ENCODE peak calls at places on chromosomes 13 and 19, in ten cellular contexts. One of them, this sample, is unnamed.

GRCh38 chr13:48281556-48281955 is 22.0 kb upstream of the RB1 start:
- DNase-seq in stimulated activated CD8-positive, alpha-beta memory T cell treated with anti-CD3 and anti-CD28 coated beads, Interleukin-7, amount 100 ng/mL, for 1 hour: no peak
- DNase-seq in fibroblast of the conjunctiva: no peak
- DNase-seq in GM12891: no peak
- DNase-seq in HEK293T: no peak
- DNase-seq in activated CD4-positive, alpha-beta T cell treated with anti-CD3 and anti-CD28 coated beads, Interleukin-2, amount 10 ng/mL, durations not matched to agents 24 days and 14 days: no peak
- DNase-seq in HFF-Myc: no peak
- DNase-seq in mucosa of descending colon: no peak
- DNase-seq in osteocyte: no peak
- DNase-seq in frontal cortex: no peak
- DNase-seq in this sample: no peak

GRCh38 chr19:46546194-46546896 is 50.7 kb upstream of the PNMA8B start:
- DNase-seq in GM12891: no peak
- DNase-seq in HFF-Myc: no peak
- DNase-seq in mucosa of descending colon: peak
- DNase-seq in frontal cortex: no peak
- DNase-seq in HEK293T: peak
- DNase-seq in fibroblast of the conjunctiva: no peak
- DNase-seq in osteocyte: peak
- DNase-seq in activated CD4-positive, alpha-beta T cell treated with anti-CD3 and anti-CD28 coated beads, Interleukin-2, amount 10 ng/mL, durations not matched to agents 24 days and 14 days: no peak
- DNase-seq in stimulated activated CD8-positive, alpha-beta memory T cell treated with anti-CD3 and anti-CD28 coated beads, Interleukin-7, amount 100 ng/mL, for 1 hour: no peak
- DNase-seq in this sample: no peak

GRCh38 chr13:49409008-49409407 is 34.9 kb downstream of the CAB39L start:
- DNase-seq in fibroblast of the conjunctiva: no peak
- DNase-seq in activated CD4-positive, alpha-beta T cell treated with anti-CD3 and anti-CD28 coated beads, Interleukin-2, amount 10 ng/mL, durations not matched to agents 24 days and 14 days: peak
- DNase-seq in stimulated activated CD8-positive, alpha-beta memory T cell treated with anti-CD3 and anti-CD28 coated beads, Interleukin-7, amount 100 ng/mL, for 1 hour: no peak
- DNase-seq in HFF-Myc: no peak
- DNase-seq in HEK293T: no peak
- DNase-seq in GM12891: no peak
- DNase-seq in mucosa of descending colon: no peak
- DNase-seq in frontal cortex: no peak
- DNase-seq in osteocyte: no peak
- DNase-seq in this sample: no peak

GRCh38 chr13:99363391-99363790 is 56.2 kb upstream of the GPR183 start:
- DNase-seq in osteocyte: no peak
- DNase-seq in HFF-Myc: no peak
- DNase-seq in mucosa of descending colon: no peak
- DNase-seq in activated CD4-positive, alpha-beta T cell treated with anti-CD3 and anti-CD28 coated beads, Interleukin-2, amount 10 ng/mL, durations not matched to agents 24 days and 14 days: no peak
- DNase-seq in stimulated activated CD8-positive, alpha-beta memory T cell treated with anti-CD3 and anti-CD28 coated beads, Interleukin-7, amount 100 ng/mL, for 1 hour: no peak
- DNase-seq in HEK293T: no peak
- DNase-seq in fibroblast of the conjunctiva: no peak
- DNase-seq in GM12891: no peak
- DNase-seq in frontal cortex: no peak
- DNase-seq in this sample: no peak

GRCh38 chr19:389246-389934 is 19.6 kb downstream of the C2CD4C start:
- DNase-seq in stimulated activated CD8-positive, alpha-beta memory T cell treated with anti-CD3 and anti-CD28 coated beads, Interleukin-7, amount 100 ng/mL, for 1 hour: no peak
- DNase-seq in HFF-Myc: no peak
- DNase-seq in osteocyte: no peak
- DNase-seq in mucosa of descending colon: no peak
- DNase-seq in fibroblast of the conjunctiva: no peak
- DNase-seq in GM12891: no peak
- DNase-seq in activated CD4-positive, alpha-beta T cell treated with anti-CD3 and anti-CD28 coated beads, Interleukin-2, amount 10 ng/mL, durations not matched to agents 24 days and 14 days: no peak
- DNase-seq in frontal cortex: no peak
- DNase-seq in HEK293T: no peak
- DNase-seq in this sample: no peak

GRCh38 chr13:111139874-111140561 is 24.9 kb downstream of the ARHGEF7 start:
- DNase-seq in fibroblast of the conjunctiva: no peak
- DNase-seq in osteocyte: no peak
- DNase-seq in HFF-Myc: no peak
- DNase-seq in mucosa of descending colon: peak
- DNase-seq in HEK293T: no peak
- DNase-seq in activated CD4-positive, alpha-beta T cell treated with anti-CD3 and anti-CD28 coated beads, Interleukin-2, amount 10 ng/mL, durations not matched to agents 24 days and 14 days: no peak
- DNase-seq in stimulated activated CD8-positive, alpha-beta memory T cell treated with anti-CD3 and anti-CD28 coated beads, Interleukin-7, amount 100 ng/mL, for 1 hour: no peak
- DNase-seq in frontal cortex: no peak
- DNase-seq in GM12891: no peak
- DNase-seq in this sample: no peak

GRCh38 chr13:106534844-106535551 is 464 bp downstream of the EFNB2 start:
- DNase-seq in HFF-Myc: no peak
- DNase-seq in GM12891: no peak
- DNase-seq in activated CD4-positive, alpha-beta T cell treated with anti-CD3 and anti-CD28 coated beads, Interleukin-2, amount 10 ng/mL, durations not matched to agents 24 days and 14 days: peak
- DNase-seq in stimulated activated CD8-positive, alpha-beta memory T cell treated with anti-CD3 and anti-CD28 coated beads, Interleukin-7, amount 100 ng/mL, for 1 hour: no peak
- DNase-seq in osteocyte: no peak
- DNase-seq in HEK293T: no peak
- DNase-seq in mucosa of descending colon: no peak
- DNase-seq in fibroblast of the conjunctiva: no peak
- DNase-seq in frontal cortex: peak
- DNase-seq in this sample: peak

GRCh38 chr19:45059258-45059965 is 16.9 kb downstream of the ZNF296 start:
- DNase-seq in HFF-Myc: peak
- DNase-seq in osteocyte: peak
- DNase-seq in mucosa of descending colon: peak
- DNase-seq in frontal cortex: peak
- DNase-seq in fibroblast of the conjunctiva: peak
- DNase-seq in GM12891: peak
- DNase-seq in stimulated activated CD8-positive, alpha-beta memory T cell treated with anti-CD3 and anti-CD28 coated beads, Interleukin-7, amount 100 ng/mL, for 1 hour: peak
- DNase-seq in activated CD4-positive, alpha-beta T cell treated with anti-CD3 and anti-CD28 coated beads, Interleukin-2, amount 10 ng/mL, durations not matched to agents 24 days and 14 days: peak
- DNase-seq in HEK293T: peak
- DNase-seq in this sample: peak

GRCh38 chr13:23159205-23159586 is 21.6 kb upstream of the SGCG start:
- DNase-seq in HFF-Myc: no peak
- DNase-seq in mucosa of descending colon: peak
- DNase-seq in stimulated activated CD8-positive, alpha-beta memory T cell treated with anti-CD3 and anti-CD28 coated beads, Interleukin-7, amount 100 ng/mL, for 1 hour: no peak
- DNase-seq in frontal cortex: no peak
- DNase-seq in HEK293T: peak
- DNase-seq in osteocyte: no peak
- DNase-seq in activated CD4-positive, alpha-beta T cell treated with anti-CD3 and anti-CD28 coated beads, Interleukin-2, amount 10 ng/mL, durations not matched to agents 24 days and 14 days: peak
- DNase-seq in GM12891: no peak
- DNase-seq in fibroblast of the conjunctiva: peak
- DNase-seq in this sample: peak

GRCh38 chr13:41848435-41849255 is 112.3 kb downstream of the VWA8 start:
- DNase-seq in HEK293T: no peak
- DNase-seq in fibroblast of the conjunctiva: peak
- DNase-seq in stimulated activated CD8-positive, alpha-beta memory T cell treated with anti-CD3 and anti-CD28 coated beads, Interleukin-7, amount 100 ng/mL, for 1 hour: no peak
- DNase-seq in mucosa of descending colon: no peak
- DNase-seq in frontal cortex: no peak
- DNase-seq in HFF-Myc: no peak
- DNase-seq in osteocyte: no peak
- DNase-seq in GM12891: no peak
- DNase-seq in activated CD4-positive, alpha-beta T cell treated with anti-CD3 and anti-CD28 coated beads, Interleukin-2, amount 10 ng/mL, durations not matched to agents 24 days and 14 days: no peak
- DNase-seq in this sample: no peak

GRCh38 chr19:8145969-8146368 is 3.4 kb downstream of the FBN3 start:
- DNase-seq in fibroblast of the conjunctiva: no peak
- DNase-seq in GM12891: no peak
- DNase-seq in osteocyte: no peak
- DNase-seq in HFF-Myc: no peak
- DNase-seq in stimulated activated CD8-positive, alpha-beta memory T cell treated with anti-CD3 and anti-CD28 coated beads, Interleukin-7, amount 100 ng/mL, for 1 hour: no peak
- DNase-seq in mucosa of descending colon: no peak
- DNase-seq in frontal cortex: no peak
- DNase-seq in activated CD4-positive, alpha-beta T cell treated with anti-CD3 and anti-CD28 coated beads, Interleukin-2, amount 10 ng/mL, durations not matched to agents 24 days and 14 days: no peak
- DNase-seq in HEK293T: no peak
- DNase-seq in this sample: no peak

GRCh38 chr19:17703823-17704463 is 15.3 kb upstream of the MAP1S start:
- DNase-seq in HEK293T: peak
- DNase-seq in stimulated activated CD8-positive, alpha-beta memory T cell treated with anti-CD3 and anti-CD28 coated beads, Interleukin-7, amount 100 ng/mL, for 1 hour: peak
- DNase-seq in fibroblast of the conjunctiva: no peak
- DNase-seq in activated CD4-positive, alpha-beta T cell treated with anti-CD3 and anti-CD28 coated beads, Interleukin-2, amount 10 ng/mL, durations not matched to agents 24 days and 14 days: peak
- DNase-seq in GM12891: no peak
- DNase-seq in HFF-Myc: no peak
- DNase-seq in osteocyte: no peak
- DNase-seq in mucosa of descending colon: peak
- DNase-seq in frontal cortex: peak
- DNase-seq in this sample: no peak

GRCh38 chr19:13095393-13095784 is 7.3 kb downstream of the LYL1 start:
- DNase-seq in GM12891: no peak
- DNase-seq in HEK293T: no peak
- DNase-seq in activated CD4-positive, alpha-beta T cell treated with anti-CD3 and anti-CD28 coated beads, Interleukin-2, amount 10 ng/mL, durations not matched to agents 24 days and 14 days: peak
- DNase-seq in fibroblast of the conjunctiva: no peak
- DNase-seq in stimulated activated CD8-positive, alpha-beta memory T cell treated with anti-CD3 and anti-CD28 coated beads, Interleukin-7, amount 100 ng/mL, for 1 hour: no peak
- DNase-seq in mucosa of descending colon: no peak
- DNase-seq in HFF-Myc: no peak
- DNase-seq in frontal cortex: no peak
- DNase-seq in osteocyte: no peak
- DNase-seq in this sample: no peak

GRCh38 chr19:53158119-53158656 is 665 bp downstream of the ZNF347 start:
- DNase-seq in stimulated activated CD8-positive, alpha-beta memory T cell treated with anti-CD3 and anti-CD28 coated beads, Interleukin-7, amount 100 ng/mL, for 1 hour: peak
- DNase-seq in GM12891: peak
- DNase-seq in frontal cortex: no peak
- DNase-seq in activated CD4-positive, alpha-beta T cell treated with anti-CD3 and anti-CD28 coated beads, Interleukin-2, amount 10 ng/mL, durations not matched to agents 24 days and 14 days: peak
- DNase-seq in HEK293T: no peak
- DNase-seq in osteocyte: no peak
- DNase-seq in fibroblast of the conjunctiva: no peak
- DNase-seq in mucosa of descending colon: peak
- DNase-seq in HFF-Myc: no peak
- DNase-seq in this sample: peak

GRCh38 chr13:113427562-113428468 is 25.5 kb downstream of the ADPRHL1 start:
- DNase-seq in mucosa of descending colon: no peak
- DNase-seq in activated CD4-positive, alpha-beta T cell treated with anti-CD3 and anti-CD28 coated beads, Interleukin-2, amount 10 ng/mL, durations not matched to agents 24 days and 14 days: no peak
- DNase-seq in GM12891: no peak
- DNase-seq in stimulated activated CD8-positive, alpha-beta memory T cell treated with anti-CD3 and anti-CD28 coated beads, Interleukin-7, amount 100 ng/mL, for 1 hour: no peak
- DNase-seq in osteocyte: no peak
- DNase-seq in frontal cortex: no peak
- DNase-seq in HFF-Myc: no peak
- DNase-seq in HEK293T: no peak
- DNase-seq in fibroblast of the conjunctiva: peak
- DNase-seq in this sample: no peak

GRCh38 chr19:3112375-3113099 is 18.4 kb downstream of the GNA11 start:
- DNase-seq in GM12891: no peak
- DNase-seq in stimulated activated CD8-positive, alpha-beta memory T cell treated with anti-CD3 and anti-CD28 coated beads, Interleukin-7, amount 100 ng/mL, for 1 hour: no peak
- DNase-seq in mucosa of descending colon: no peak
- DNase-seq in osteocyte: no peak
- DNase-seq in HFF-Myc: no peak
- DNase-seq in fibroblast of the conjunctiva: no peak
- DNase-seq in HEK293T: no peak
- DNase-seq in activated CD4-positive, alpha-beta T cell treated with anti-CD3 and anti-CD28 coated beads, Interleukin-2, amount 10 ng/mL, durations not matched to agents 24 days and 14 days: no peak
- DNase-seq in frontal cortex: no peak
- DNase-seq in this sample: no peak

GRCh38 chr19:27859689-27860088 is 1353.3 kb downstream of the UQCRFS1 start:
- DNase-seq in frontal cortex: no peak
- DNase-seq in mucosa of descending colon: no peak
- DNase-seq in stimulated activated CD8-positive, alpha-beta memory T cell treated with anti-CD3 and anti-CD28 coated beads, Interleukin-7, amount 100 ng/mL, for 1 hour: no peak
- DNase-seq in activated CD4-positive, alpha-beta T cell treated with anti-CD3 and anti-CD28 coated beads, Interleukin-2, amount 10 ng/mL, durations not matched to agents 24 days and 14 days: no peak
- DNase-seq in osteocyte: no peak
- DNase-seq in GM12891: no peak
- DNase-seq in HEK293T: no peak
- DNase-seq in fibroblast of the conjunctiva: no peak
- DNase-seq in HFF-Myc: no peak
- DNase-seq in this sample: no peak

GRCh38 chr19:33906578-33907335 is 110.1 kb downstream of the KCTD15 start:
- DNase-seq in osteocyte: no peak
- DNase-seq in HFF-Myc: no peak
- DNase-seq in activated CD4-positive, alpha-beta T cell treated with anti-CD3 and anti-CD28 coated beads, Interleukin-2, amount 10 ng/mL, durations not matched to agents 24 days and 14 days: no peak
- DNase-seq in stimulated activated CD8-positive, alpha-beta memory T cell treated with anti-CD3 and anti-CD28 coated beads, Interleukin-7, amount 100 ng/mL, for 1 hour: no peak
- DNase-seq in fibroblast of the conjunctiva: no peak
- DNase-seq in HEK293T: no peak
- DNase-seq in mucosa of descending colon: no peak
- DNase-seq in GM12891: no peak
- DNase-seq in frontal cortex: no peak
- DNase-seq in this sample: no peak

GRCh38 chr13:24040835-24041234 is 119.7 kb upstream of the SPATA13 start:
- DNase-seq in HFF-Myc: no peak
- DNase-seq in activated CD4-positive, alpha-beta T cell treated with anti-CD3 and anti-CD28 coated beads, Interleukin-2, amount 10 ng/mL, durations not matched to agents 24 days and 14 days: no peak
- DNase-seq in HEK293T: no peak
- DNase-seq in osteocyte: no peak
- DNase-seq in GM12891: no peak
- DNase-seq in stimulated activated CD8-positive, alpha-beta memory T cell treated with anti-CD3 and anti-CD28 coated beads, Interleukin-7, amount 100 ng/mL, for 1 hour: no peak
- DNase-seq in mucosa of descending colon: no peak
- DNase-seq in frontal cortex: no peak
- DNase-seq in fibroblast of the conjunctiva: no peak
- DNase-seq in this sample: no peak

GRCh38 chr19:43425567-43426392 is 11.1 kb downstream of the TEX101 start:
- DNase-seq in HEK293T: peak
- DNase-seq in frontal cortex: no peak
- DNase-seq in fibroblast of the conjunctiva: peak
- DNase-seq in mucosa of descending colon: peak
- DNase-seq in stimulated activated CD8-positive, alpha-beta memory T cell treated with anti-CD3 and anti-CD28 coated beads, Interleukin-7, amount 100 ng/mL, for 1 hour: no peak
- DNase-seq in activated CD4-positive, alpha-beta T cell treated with anti-CD3 and anti-CD28 coated beads, Interleukin-2, amount 10 ng/mL, durations not matched to agents 24 days and 14 days: no peak
- DNase-seq in osteocyte: no peak
- DNase-seq in HFF-Myc: no peak
- DNase-seq in GM12891: no peak
- DNase-seq in this sample: no peak

GRCh38 chr19:29397748-29398147 is 128.0 kb upstream of the VSTM2B start:
- DNase-seq in fibroblast of the conjunctiva: no peak
- DNase-seq in stimulated activated CD8-positive, alpha-beta memory T cell treated with anti-CD3 and anti-CD28 coated beads, Interleukin-7, amount 100 ng/mL, for 1 hour: no peak
- DNase-seq in frontal cortex: no peak
- DNase-seq in HFF-Myc: no peak
- DNase-seq in osteocyte: no peak
- DNase-seq in activated CD4-positive, alpha-beta T cell treated with anti-CD3 and anti-CD28 coated beads, Interleukin-2, amount 10 ng/mL, durations not matched to agents 24 days and 14 days: no peak
- DNase-seq in GM12891: no peak
- DNase-seq in mucosa of descending colon: no peak
- DNase-seq in HEK293T: no peak
- DNase-seq in this sample: no peak

GRCh38 chr19:42252365-42253244 is 2.3 kb downstream of the ERF start:
- DNase-seq in GM12891: no peak
- DNase-seq in mucosa of descending colon: no peak
- DNase-seq in HEK293T: no peak
- DNase-seq in osteocyte: no peak
- DNase-seq in fibroblast of the conjunctiva: no peak
- DNase-seq in HFF-Myc: no peak
- DNase-seq in frontal cortex: peak
- DNase-seq in stimulated activated CD8-positive, alpha-beta memory T cell treated with anti-CD3 and anti-CD28 coated beads, Interleukin-7, amount 100 ng/mL, for 1 hour: no peak
- DNase-seq in activated CD4-positive, alpha-beta T cell treated with anti-CD3 and anti-CD28 coated beads, Interleukin-2, amount 10 ng/mL, durations not matched to agents 24 days and 14 days: peak
- DNase-seq in this sample: no peak

GRCh38 chr13:113552786-113553540 is 31.6 kb upstream of the TFDP1 start:
- DNase-seq in activated CD4-positive, alpha-beta T cell treated with anti-CD3 and anti-CD28 coated beads, Interleukin-2, amount 10 ng/mL, durations not matched to agents 24 days and 14 days: no peak
- DNase-seq in HFF-Myc: no peak
- DNase-seq in osteocyte: peak
- DNase-seq in GM12891: no peak
- DNase-seq in frontal cortex: no peak
- DNase-seq in stimulated activated CD8-positive, alpha-beta memory T cell treated with anti-CD3 and anti-CD28 coated beads, Interleukin-7, amount 100 ng/mL, for 1 hour: no peak
- DNase-seq in fibroblast of the conjunctiva: no peak
- DNase-seq in HEK293T: no peak
- DNase-seq in mucosa of descending colon: no peak
- DNase-seq in this sample: no peak

GRCh38 chr13:28539625-28540286 is 44.8 kb upstream of the FLT1 start:
- DNase-seq in GM12891: no peak
- DNase-seq in mucosa of descending colon: no peak
- DNase-seq in activated CD4-positive, alpha-beta T cell treated with anti-CD3 and anti-CD28 coated beads, Interleukin-2, amount 10 ng/mL, durations not matched to agents 24 days and 14 days: no peak
- DNase-seq in HFF-Myc: no peak
- DNase-seq in stimulated activated CD8-positive, alpha-beta memory T cell treated with anti-CD3 and anti-CD28 coated beads, Interleukin-7, amount 100 ng/mL, for 1 hour: no peak
- DNase-seq in frontal cortex: no peak
- DNase-seq in osteocyte: no peak
- DNase-seq in fibroblast of the conjunctiva: no peak
- DNase-seq in HEK293T: no peak
- DNase-seq in this sample: no peak

GRCh38 chr19:41373993-41374392 is 2.3 kb upstream of the TMEM91 start:
- DNase-seq in GM12891: no peak
- DNase-seq in osteocyte: peak
- DNase-seq in activated CD4-positive, alpha-beta T cell treated with anti-CD3 and anti-CD28 coated beads, Interleukin-2, amount 10 ng/mL, durations not matched to agents 24 days and 14 days: no peak
- DNase-seq in HFF-Myc: peak
- DNase-seq in stimulated activated CD8-positive, alpha-beta memory T cell treated with anti-CD3 and anti-CD28 coated beads, Interleukin-7, amount 100 ng/mL, for 1 hour: no peak
- DNase-seq in fibroblast of the conjunctiva: peak
- DNase-seq in mucosa of descending colon: peak
- DNase-seq in frontal cortex: peak
- DNase-seq in HEK293T: no peak
- DNase-seq in this sample: no peak

GRCh38 chr19:18304194-18304495 is 18.7 kb downstream of the LSM4 start:
- DNase-seq in HEK293T: no peak
- DNase-seq in frontal cortex: peak
- DNase-seq in stimulated activated CD8-positive, alpha-beta memory T cell treated with anti-CD3 and anti-CD28 coated beads, Interleukin-7, amount 100 ng/mL, for 1 hour: no peak
- DNase-seq in mucosa of descending colon: no peak
- DNase-seq in osteocyte: no peak
- DNase-seq in GM12891: no peak
- DNase-seq in HFF-Myc: no peak
- DNase-seq in activated CD4-positive, alpha-beta T cell treated with anti-CD3 and anti-CD28 coated beads, Interleukin-2, amount 10 ng/mL, durations not matched to agents 24 days and 14 days: peak
- DNase-seq in fibroblast of the conjunctiva: no peak
- DNase-seq in this sample: no peak

GRCh38 chr19:15181394-15181793 is 19.4 kb downstream of the NOTCH3 start:
- DNase-seq in GM12891: no peak
- DNase-seq in HFF-Myc: no peak
- DNase-seq in osteocyte: no peak
- DNase-seq in fibroblast of the conjunctiva: no peak
- DNase-seq in stimulated activated CD8-positive, alpha-beta memory T cell treated with anti-CD3 and anti-CD28 coated beads, Interleukin-7, amount 100 ng/mL, for 1 hour: no peak
- DNase-seq in HEK293T: no peak
- DNase-seq in frontal cortex: no peak
- DNase-seq in activated CD4-positive, alpha-beta T cell treated with anti-CD3 and anti-CD28 coated beads, Interleukin-2, amount 10 ng/mL, durations not matched to agents 24 days and 14 days: no peak
- DNase-seq in mucosa of descending colon: no peak
- DNase-seq in this sample: no peak

This sample was measured in GM12892.